ENCODE peak calls at places on chromosomes 13 and 19, in five cellular contexts. O, U, F, B and G are unnamed samples.

GRCh38 chr19:56270676-56271075 is 1.9 kb upstream of the EDDM13 start:
- DNase-seq in O (no peak), U (no peak), F (no peak), B (no peak), G (peak; percentile 9)

GRCh38 chr13:85313761-85314503 is 485.3 kb downstream of the SLITRK6 start:
- DNase-seq in O (peak; percentile 64), U (peak; percentile 7), F (peak; percentile 9), B (no peak), G (peak; percentile 78)

GRCh38 chr19:8576273-8576993 is 809 bp downstream of the MYO1F start:
- DNase-seq in O (no peak), U (no peak), F (no peak), B (no peak), G (peak; percentile 21)

GRCh38 chr13:110593430-110594130 is 21.8 kb upstream of the NAXD start:
- DNase-seq in O (peak; percentile 63), U (peak; percentile 73), F (no peak), B (peak; percentile 76), G (peak; percentile 72)

GRCh38 chr19:30170081-30170480 is 202.1 kb upstream of the ZNF536 start:
- DNase-seq in O (no peak), U (no peak), F (no peak), B (no peak), G (no peak)

GRCh38 chr19:16374436-16374835 is 49.8 kb downstream of the KLF2 start:
- DNase-seq in O (no peak), U (no peak), F (no peak), B (no peak), G (no peak)

GRCh38 chr13:93466502-93467036 is 240.0 kb downstream of the GPC6 start:
- DNase-seq in O (no peak), U (peak; percentile 59), F (no peak), B (no peak), G (no peak)

GRCh38 chr13:80755925-80756324 is 415.0 kb upstream of the SPRY2 start:
- DNase-seq in O (no peak), U (peak; percentile 58), F (no peak), B (no peak), G (no peak)

GRCh38 chr13:52450012-52450792 is at the start of gene VPS36:
- DNase-seq in O (peak; percentile 93), U (peak; percentile 94), F (no peak), B (peak; percentile 97), G (peak; percentile 92)

GRCh38 chr19:44258139-44258538 is 1.5 kb upstream of the ZNF233 start:
- DNase-seq in O (no peak), U (no peak), F (no peak), B (no peak), G (no peak)

GRCh38 chr13:97194473-97194872 is 27.7 kb upstream of the MBNL2 start:
- DNase-seq in O (peak; percentile 90), U (peak; percentile 18), F (peak; percentile 45), B (peak; percentile 43), G (peak; percentile 71)

GRCh38 chr19:51467864-51468544 is 9.8 kb upstream of the SIGLEC8 start:
- DNase-seq in O (no peak), U (no peak), F (no peak), B (no peak), G (no peak)

GRCh38 chr19:1475751-1476437 is 3.1 kb downstream of the C19orf25 start:
- DNase-seq in O (no peak), U (no peak), F (no peak), B (no peak), G (no peak)

GRCh38 chr13:39565036-39565949 is 37.7 kb downstream of the LHFPL6 start:
- DNase-seq in O (peak; percentile 70), U (peak; percentile 81), F (peak; percentile 46), B (peak; percentile 82), G (peak; percentile 82)

GRCh38 chr13:46062190-46062589 is 9.6 kb upstream of the ZC3H13 start:
- DNase-seq in O (no peak), U (peak; percentile 18), F (peak; percentile 33), B (no peak), G (peak; percentile 71)

GRCh38 chr19:20787766-20788165 is 11.7 kb downstream of the ZNF66 start:
- DNase-seq in O (no peak), U (no peak), F (no peak), B (no peak), G (no peak)

GRCh38 chr13:65063753-65064152 is 2166.4 kb downstream of the PCDH9 start:
- DNase-seq in O (peak; percentile 53), U (peak; percentile 87), F (no peak), B (no peak), G (peak; percentile 13)

GRCh38 chr19:1189419-1189818 is 15.4 kb upstream of the SBNO2 start:
- DNase-seq in O (no peak), U (no peak), F (no peak), B (no peak), G (peak; percentile 37)

GRCh38 chr19:50669319-50670101 is 20.3 kb downstream of the C19orf81 start:
- DNase-seq in O (peak; percentile 31), U (peak; percentile 25), F (no peak), B (peak; percentile 35), G (peak; percentile 64)

GRCh38 chr19:52086481-52086880 is 9.1 kb downstream of the ZNF841 start:
- DNase-seq in O (no peak), U (peak; percentile 70), F (no peak), B (no peak), G (no peak)

GRCh38 chr19:33157906-33158305 is 26.0 kb downstream of the WDR88 start:
- DNase-seq in O (no peak), U (no peak), F (no peak), B (no peak), G (no peak)

GRCh38 chr19:35342430-35342829 is 5.3 kb upstream of the FFAR1 start:
- DNase-seq in O (no peak), U (no peak), F (no peak), B (peak; percentile 32), G (no peak)

GRCh38 chr13:97521726-97522125 is 87.8 kb downstream of the RAP2A start:
- DNase-seq in O (no peak), U (no peak), F (no peak), B (peak; percentile 8), G (no peak)

GRCh38 chr13:24745861-24746617 is 17.9 kb upstream of the RNF17 start:
- DNase-seq in O (no peak), U (no peak), F (no peak), B (peak; percentile 43), G (no peak)
- TF ChIP-seq EZH2 in O (peak; percentile 58), U (no peak), F (no peak), B (no peak), G (no peak)

GRCh38 chr19:3061214-3062161 is 807 bp downstream of the TLE5 start:
- DNase-seq in O (no peak), U (peak; percentile 53), F (no peak), B (no peak), G (no peak)
- TF ChIP-seq CTCF in O (peak; percentile 28), U (peak; percentile 25), F (no peak), B (peak; percentile 13), G (peak; percentile 26)

GRCh38 chr13:73109969-73110368 is 51.2 kb downstream of the KLF5 start:
- DNase-seq in O (no peak), U (no peak), F (no peak), B (no peak), G (no peak)

GRCh38 chr13:73107459-73107858 is 48.7 kb downstream of the KLF5 start:
- DNase-seq in O (no peak), U (no peak), F (no peak), B (no peak), G (no peak)

GRCh38 chr13:73106513-73107214 is 47.9 kb downstream of the KLF5 start:
- DNase-seq in O (no peak), U (no peak), F (no peak), B (no peak), G (no peak)

GRCh38 chr13:73109288-73109899 is 50.6 kb downstream of the KLF5 start:
- DNase-seq in O (no peak), U (no peak), F (no peak), B (no peak), G (no peak)

DNA sequence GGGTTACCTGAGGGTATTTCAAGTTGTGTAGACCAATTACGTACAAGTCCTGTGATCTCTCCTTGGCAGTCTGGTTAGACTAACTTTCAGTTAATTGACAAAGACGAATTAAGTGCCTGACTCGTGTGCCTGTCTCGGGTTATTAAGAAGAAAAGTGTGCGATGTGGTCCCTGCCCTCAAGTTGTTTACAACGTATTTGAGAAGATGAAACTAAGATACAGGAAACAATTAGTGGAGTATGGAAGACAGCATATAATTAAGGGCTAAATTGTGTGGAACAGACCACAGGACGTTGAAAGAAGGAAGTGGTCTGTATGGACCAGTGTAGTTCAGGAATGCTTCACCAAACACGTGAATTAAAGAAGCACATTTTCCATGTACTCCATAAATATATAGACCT is 49.2 kb downstream of the KLF5 start:
- DNase-seq in O (no peak), U (no peak), F (no peak), B (no peak), G (no peak)
- TF ChIP-seq EZH2 in O (no peak), U (no peak), F (no peak), B (no peak), G (no peak)

DNA sequence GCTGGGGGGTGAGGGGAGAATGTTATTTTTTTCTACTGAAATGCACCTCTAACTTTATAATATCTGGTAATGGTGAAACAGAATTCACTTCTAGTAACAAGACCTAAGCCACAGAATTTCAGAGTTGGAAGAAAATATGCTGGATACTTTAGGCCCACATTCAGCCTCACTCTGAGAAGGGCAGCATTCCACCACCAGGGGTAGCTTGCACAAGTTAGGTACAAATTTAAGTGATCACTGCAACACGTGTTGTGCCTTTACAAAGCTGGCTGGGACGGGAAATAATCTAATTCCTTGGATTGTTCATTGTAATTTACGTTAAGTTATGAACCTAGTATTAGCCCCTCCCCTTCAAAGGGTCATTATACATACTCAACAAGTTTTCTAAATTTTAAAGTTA is 192.3 kb downstream of the RGCC start:
- DNase-seq in O (peak; percentile 52), U (peak; percentile 42), F (no peak), B (peak; percentile 64), G (peak; percentile 43)
- TF ChIP-seq CTCF in O (peak; percentile 47), U (peak; percentile 56), F (peak; percentile 45), B (peak; percentile 57), G (peak; percentile 47)

DNA sequence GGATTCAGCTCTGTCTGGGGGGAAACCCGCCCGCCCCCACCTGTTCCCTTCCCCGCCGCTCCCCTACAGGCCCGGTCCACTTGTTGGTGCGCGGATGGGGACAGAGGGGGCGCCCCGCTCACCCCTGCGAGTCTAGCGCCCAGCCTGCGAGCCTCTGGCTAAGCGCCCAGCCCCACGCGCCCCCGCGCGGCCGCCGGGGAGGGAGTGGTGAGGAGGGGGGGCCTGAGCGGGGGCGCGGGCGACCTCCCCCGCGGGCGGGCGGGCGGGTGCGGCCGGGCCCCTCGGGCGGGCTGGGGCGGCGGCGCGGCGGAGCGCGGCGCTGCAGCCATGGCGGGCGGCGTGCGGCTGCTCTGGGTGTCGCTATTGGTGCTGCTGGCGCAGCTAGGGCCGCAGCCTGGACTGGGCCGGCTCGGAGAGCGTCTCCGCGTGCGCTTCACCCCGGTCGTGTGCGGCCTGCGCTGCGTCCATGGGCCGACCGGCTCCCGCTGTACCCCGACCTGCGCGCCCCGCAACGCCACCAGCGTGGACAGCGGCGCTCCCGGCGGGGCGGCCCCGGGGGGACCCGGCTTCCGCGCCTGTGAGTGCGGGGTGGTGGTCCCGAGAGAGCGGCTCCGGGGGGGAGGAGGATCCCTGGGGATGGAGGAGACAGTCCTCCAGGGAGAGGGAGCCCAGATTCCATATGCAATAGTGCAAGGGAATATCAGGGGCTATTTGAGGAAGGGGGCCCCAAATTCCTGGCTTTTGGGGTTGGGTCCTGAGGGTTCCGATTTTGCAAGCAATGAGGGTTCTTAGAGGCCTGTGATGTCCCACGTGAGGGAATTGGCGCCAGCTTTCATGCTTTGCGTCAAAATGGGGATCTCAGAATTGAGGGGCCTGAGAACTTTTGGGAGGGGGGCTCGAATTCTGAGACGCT is at the start of gene LTBP4:
- DNase-seq in O (no peak), U (peak; percentile 52), F (no peak), B (peak; percentile 60), G (no peak)
- TF ChIP-seq EZH2 in O (no peak), U (no peak), F (no peak), B (peak; percentile 67), G (no peak)